ENCODE peak calls at places on chromosomes 5 and 9, in eight cellular contexts. J, D, S, C, W, X, V and F are unnamed samples.

GRCh38 chr5:119331566-119332095 is 24.2 kb upstream of the TNFAIP8 start:
- ATAC-seq in C (no peak), S (no peak), J (no peak), D (no peak), W (no peak), V (no peak), X (no peak), F (no peak)

GRCh38 chr9:24242599-24242998 is 303.1 kb downstream of the IZUMO3 start:
- ATAC-seq in C (no peak), S (no peak), W (no peak), J (no peak), X (no peak), D (no peak), V (no peak), F (no peak)

GRCh38 chr5:50922942-50923767 is 256.7 kb downstream of the PARP8 start:
- ATAC-seq in V (no peak), S (peak), W (no peak), D (peak), C (peak), X (peak), J (no peak), F (peak)

GRCh38 chr9:101462558-101462957 is 27.0 kb upstream of the ALDOB start:
- ATAC-seq in S (no peak), C (no peak), J (no peak), X (no peak), W (no peak), V (no peak), D (no peak), F (no peak)

GRCh38 chr5:82257729-82258128 is 20.4 kb downstream of the RPS23 start:
- ATAC-seq in D (no peak), V (no peak), S (no peak), X (no peak), C (no peak), W (no peak), J (no peak), F (no peak)

GRCh38 chr5:57745029-57745428 is 262.4 kb upstream of the ACTBL2 start:
- ATAC-seq in W (no peak), S (no peak), D (no peak), J (no peak), V (no peak), C (no peak), X (no peak), F (no peak)

GRCh38 chr9:79988126-79988525 is 416.4 kb downstream of the TLE4 start:
- ATAC-seq in C (no peak), W (no peak), J (no peak), D (no peak), S (no peak), V (no peak), X (no peak), F (no peak)

GRCh38 chr5:103424008-103424407 is 138.6 kb downstream of the NUDT12 start:
- ATAC-seq in X (no peak), C (no peak), W (no peak), S (no peak), J (no peak), D (no peak), V (peak), F (no peak)

GRCh38 chr5:123868267-123868666 is 356.3 kb downstream of the CSNK1G3 start:
- ATAC-seq in J (peak), X (no peak), W (no peak), C (no peak), V (no peak), D (no peak), S (no peak), F (no peak)

GRCh38 chr9:128167209-128167608 is 7.1 kb downstream of the BBLN start:
- ATAC-seq in X (no peak), D (no peak), W (no peak), J (no peak), C (no peak), V (no peak), S (no peak), F (no peak)

GRCh38 chr5:148469446-148470062 is 85.8 kb downstream of the FBXO38 start:
- ATAC-seq in V (no peak), J (peak), W (no peak), S (no peak), C (no peak), D (peak), X (no peak), F (peak)

GRCh38 chr5:53089481-53089976 is 20.0 kb downstream of the MOCS2 start:
- ATAC-seq in X (no peak), C (no peak), S (no peak), D (no peak), V (peak), W (no peak), J (no peak), F (no peak)

GRCh38 chr5:60670764-60671163 is 29.2 kb downstream of the DEPDC1B start:
- ATAC-seq in V (no peak), X (no peak), S (no peak), C (no peak), J (no peak), W (no peak), D (no peak), F (no peak)

GRCh38 chr5:32155211-32155610 is 18.9 kb downstream of the GOLPH3 start:
- ATAC-seq in X (no peak), V (peak), C (no peak), J (peak), D (no peak), S (peak), W (no peak), F (no peak)

GRCh38 chr5:77424921-77425320 is 67.2 kb downstream of the WDR41 start:
- ATAC-seq in W (no peak), S (no peak), V (no peak), C (no peak), X (no peak), D (no peak), J (no peak), F (no peak)

GRCh38 chr5:172870261-172870806 is 36.3 kb downstream of the ERGIC1 start:
- ATAC-seq in D (peak), C (no peak), V (no peak), X (peak), S (no peak), W (peak), J (no peak), F (peak)

GRCh38 chr5:14824490-14824889 is 47.1 kb downstream of the ANKH start:
- ATAC-seq in J (peak), X (no peak), V (no peak), S (no peak), C (no peak), D (no peak), W (no peak), F (no peak)

GRCh38 chr5:57776035-57776434 is 293.4 kb upstream of the ACTBL2 start:
- ATAC-seq in X (no peak), V (no peak), S (no peak), D (no peak), C (no peak), W (peak), J (peak), F (no peak)

GRCh38 chr5:5373351-5374033 is 49.0 kb upstream of the ICE1 start:
- ATAC-seq in W (no peak), D (peak), J (no peak), X (peak), C (no peak), S (no peak), V (no peak), F (peak)

GRCh38 chr9:121393318-121393717 is 23.3 kb upstream of the STOM start:
- ATAC-seq in V (no peak), X (no peak), D (no peak), W (no peak), C (no peak), J (no peak), S (no peak), F (no peak)

GRCh38 chr5:9035346-9035745 is 510.5 kb downstream of the SEMA5A start:
- ATAC-seq in X (no peak), C (no peak), J (no peak), V (no peak), D (no peak), W (no peak), S (no peak), F (no peak)

GRCh38 chr5:143720689-143721088 is 91.3 kb upstream of the HMHB1 start:
- ATAC-seq in D (no peak), S (no peak), W (peak), X (no peak), J (no peak), C (no peak), V (no peak), F (no peak)

GRCh38 chr9:98109052-98109451 is 10.0 kb downstream of the TRIM14 start:
- ATAC-seq in C (no peak), X (no peak), S (no peak), D (no peak), W (no peak), V (peak), J (no peak), F (no peak)

GRCh38 chr5:154543380-154543779 is 65.4 kb upstream of the HAND1 start:
- ATAC-seq in C (no peak), V (peak), S (no peak), X (no peak), D (no peak), W (no peak), J (no peak), F (no peak)

GRCh38 chr5:3092664-3093063 is 341.2 kb upstream of the IRX2 start:
- ATAC-seq in W (no peak), D (peak), X (no peak), C (no peak), J (no peak), V (no peak), S (no peak), F (no peak)

DNA sequence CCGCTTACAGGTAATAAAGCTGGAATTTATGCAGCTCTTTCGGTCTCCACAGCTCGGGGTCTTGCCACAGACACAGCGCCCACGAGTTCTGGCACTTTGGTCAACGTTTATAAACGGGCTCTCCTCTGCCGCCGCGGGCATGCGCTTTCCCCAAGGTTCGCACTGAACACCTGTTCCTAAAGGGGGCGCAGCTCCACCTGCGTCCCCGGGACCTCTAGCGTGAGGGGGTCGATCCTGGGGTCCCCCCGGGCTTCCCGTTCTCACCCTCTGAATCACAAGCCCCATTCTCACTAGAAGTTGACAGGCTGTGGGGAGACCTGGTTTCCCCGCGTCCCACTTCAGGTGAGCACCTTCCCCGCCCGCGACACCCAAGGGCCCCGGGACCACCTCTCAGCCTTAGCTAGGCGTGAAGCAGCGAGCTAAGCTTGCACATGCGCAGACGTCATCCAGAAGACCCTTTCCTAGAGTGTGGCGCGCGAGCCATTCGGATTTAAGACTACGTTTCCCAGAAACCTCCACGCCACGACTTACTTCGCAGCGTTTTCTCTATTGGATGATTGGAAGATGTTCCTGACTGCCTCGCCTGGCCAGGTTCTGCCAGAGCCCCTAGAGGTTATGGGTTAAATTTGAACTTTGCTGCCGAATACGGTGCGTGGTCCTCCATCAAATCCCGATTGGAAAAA is 21.3 kb upstream of the ZNF782 start:
- ATAC-seq in S (peak), J (peak), W (peak), C (peak), V (peak), X (peak), D (peak), F (no peak)
- TF ChIP-seq POLR2A in S (no peak), J (peak), W (no peak), C (no peak), V (peak), X (no peak), D (no peak), F (no peak)

GRCh38 chr9:113185271-113185670 is 34.5 kb downstream of the SLC31A2 start:
- ATAC-seq in J (no peak), V (no peak), W (no peak), D (no peak), X (no peak), S (no peak), C (no peak), F (no peak)

GRCh38 chr9:113184509-113184908 is 33.7 kb downstream of the SLC31A2 start:
- ATAC-seq in D (no peak), C (no peak), W (no peak), X (no peak), J (no peak), V (no peak), S (no peak), F (no peak)

GRCh38 chr9:113186241-113186755 is 34.8 kb downstream of the FKBP15 start:
- ATAC-seq in V (no peak), S (no peak), J (no peak), D (no peak), W (no peak), X (no peak), C (no peak), F (no peak)

GRCh38 chr9:113184089-113184488 is 33.3 kb downstream of the SLC31A2 start:
- ATAC-seq in X (no peak), D (no peak), J (no peak), S (no peak), C (no peak), V (no peak), W (no peak), F (no peak)

GRCh38 chr9:113187935-113188595 is 33.0 kb downstream of the FKBP15 start:
- ATAC-seq in C (peak), W (peak), J (peak), S (no peak), V (no peak), D (peak), X (peak), F (peak)
- H3K4me3 ChIP-seq in C (no peak), W (no peak), J (no peak), S (no peak), V (no peak), D (no peak), X (peak), F (no peak)

GRCh38 chr9:116154334-116154975 is 864 bp downstream of the PAPPA start:
- ATAC-seq in V (no peak), D (no peak), J (no peak), X (no peak), W (peak), S (peak), C (no peak), F (peak)

GRCh38 chr9:116152390-116152789 is 1.2 kb upstream of the PAPPA start:
- ATAC-seq in S (no peak), V (no peak), D (no peak), X (no peak), J (no peak), W (no peak), C (peak), F (no peak)

GRCh38 chr9:116154976-116155699 is 1.5 kb downstream of the PAPPA start:
- ATAC-seq in X (no peak), D (no peak), W (no peak), S (no peak), C (no peak), V (no peak), J (no peak), F (no peak)

GRCh38 chr9:116152941-116153764 is 438 bp upstream of the PAPPA start:
- ATAC-seq in J (no peak), X (no peak), C (no peak), V (no peak), S (no peak), W (peak), D (no peak), F (no peak)

GRCh38 chr9:116153765-116154333 is at the start of gene PAPPA:
- ATAC-seq in X (no peak), S (no peak), D (no peak), J (no peak), W (peak), V (no peak), C (no peak), F (no peak)
- TF ChIP-seq POLR2A in X (no peak), S (no peak), D (no peak), J (no peak), W (no peak), V (no peak), C (no peak), F (no peak)

GRCh38 chr5:142317673-142318261 is 7.1 kb downstream of the SPRY4 start:
- ATAC-seq in C (no peak), X (no peak), S (no peak), J (no peak), W (no peak), V (no peak), D (no peak), F (no peak)

GRCh38 chr5:142316051-142316450 is 8.8 kb downstream of the SPRY4 start:
- ATAC-seq in X (no peak), J (peak), W (no peak), C (no peak), V (no peak), S (no peak), D (peak), F (no peak)

GRCh38 chr5:142315231-142315900 is 9.5 kb downstream of the SPRY4 start:
- ATAC-seq in C (no peak), X (no peak), J (no peak), V (no peak), S (no peak), D (no peak), W (no peak), F (no peak)

GRCh38 chr5:142317173-142317572 is 7.6 kb downstream of the SPRY4 start:
- ATAC-seq in J (no peak), W (no peak), D (no peak), S (no peak), V (no peak), X (no peak), C (no peak), F (no peak)

DNA sequence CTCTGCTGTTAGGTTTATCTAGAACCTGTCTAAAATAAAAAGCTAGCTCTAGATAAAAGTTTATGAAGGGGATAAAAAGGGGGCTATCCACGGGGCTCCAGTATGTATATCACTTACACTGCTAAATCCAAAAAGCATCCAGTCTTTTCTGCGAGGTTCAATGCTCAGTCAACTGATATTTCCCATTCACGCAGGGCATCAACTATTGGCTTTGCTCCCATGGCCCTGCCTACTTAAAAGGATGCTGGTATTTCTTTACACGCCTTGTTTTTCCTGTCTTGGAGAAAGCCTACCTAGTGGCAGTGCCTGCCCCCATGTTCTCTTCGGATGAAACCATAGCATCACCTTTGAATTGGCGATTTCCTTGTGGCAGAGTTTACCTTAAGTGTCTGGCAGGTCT is 8.1 kb downstream of the SPRY4 start:
- ATAC-seq in S (no peak), D (no peak), J (no peak), X (no peak), W (no peak), C (no peak), V (no peak), F (no peak)
- H3K4me3 ChIP-seq in S (no peak), D (no peak), J (no peak), X (no peak), W (no peak), C (no peak), V (no peak), F (no peak)

DNA sequence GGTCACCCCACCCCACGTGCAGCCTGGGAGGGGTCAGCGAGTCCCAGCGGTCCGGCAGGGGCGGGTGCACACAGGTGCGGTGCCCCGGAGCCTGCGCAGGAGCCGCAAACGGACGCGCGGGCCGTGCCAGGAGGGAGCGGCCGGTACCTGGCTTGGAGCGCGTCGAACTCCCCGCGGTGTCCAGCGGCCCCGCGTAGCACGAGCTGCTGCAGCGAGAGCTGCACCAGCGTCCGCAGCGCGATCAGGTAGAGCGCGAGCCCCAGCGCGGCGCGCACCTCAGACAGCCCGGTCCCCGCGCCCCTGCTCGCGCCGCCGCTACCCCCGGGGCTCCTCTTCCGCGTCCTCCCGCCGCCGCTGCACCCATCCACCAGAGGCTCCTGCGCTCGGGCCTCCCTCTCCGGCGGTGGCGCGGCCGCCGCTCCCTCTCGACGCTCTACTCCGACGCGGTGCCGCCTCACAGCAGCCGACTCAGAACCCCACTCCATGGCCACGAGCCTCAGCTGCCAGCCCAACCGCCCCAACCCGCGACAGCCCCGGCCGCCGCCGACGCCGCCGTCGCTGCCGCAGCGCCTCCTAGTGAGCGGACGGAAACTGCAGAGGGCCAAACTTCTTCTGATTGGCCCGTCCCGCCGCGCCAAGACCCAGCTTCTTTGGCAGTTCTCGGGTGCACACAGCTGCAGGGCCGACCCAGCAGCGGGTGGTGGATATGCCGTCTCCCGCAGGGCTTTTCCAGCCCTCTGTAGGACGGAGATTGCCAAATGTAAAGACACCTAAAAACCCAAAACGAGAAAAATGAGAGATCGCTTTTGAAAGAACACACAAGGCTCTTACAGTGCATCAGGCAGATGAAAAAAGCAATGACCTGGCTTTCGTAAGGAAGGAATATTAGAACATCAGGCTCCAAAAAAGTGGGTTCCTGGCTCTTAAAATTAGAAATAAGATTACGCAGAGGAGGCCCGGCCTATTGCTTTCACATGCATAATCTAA is at the start of gene ERMP1:
- ATAC-seq in D (peak), J (peak), X (peak), V (peak), C (peak), S (peak), W (peak), F (peak)
- TF ChIP-seq POLR2A in D (peak), J (peak), X (no peak), V (peak), C (peak), S (peak), W (peak), F (peak)

DNA sequence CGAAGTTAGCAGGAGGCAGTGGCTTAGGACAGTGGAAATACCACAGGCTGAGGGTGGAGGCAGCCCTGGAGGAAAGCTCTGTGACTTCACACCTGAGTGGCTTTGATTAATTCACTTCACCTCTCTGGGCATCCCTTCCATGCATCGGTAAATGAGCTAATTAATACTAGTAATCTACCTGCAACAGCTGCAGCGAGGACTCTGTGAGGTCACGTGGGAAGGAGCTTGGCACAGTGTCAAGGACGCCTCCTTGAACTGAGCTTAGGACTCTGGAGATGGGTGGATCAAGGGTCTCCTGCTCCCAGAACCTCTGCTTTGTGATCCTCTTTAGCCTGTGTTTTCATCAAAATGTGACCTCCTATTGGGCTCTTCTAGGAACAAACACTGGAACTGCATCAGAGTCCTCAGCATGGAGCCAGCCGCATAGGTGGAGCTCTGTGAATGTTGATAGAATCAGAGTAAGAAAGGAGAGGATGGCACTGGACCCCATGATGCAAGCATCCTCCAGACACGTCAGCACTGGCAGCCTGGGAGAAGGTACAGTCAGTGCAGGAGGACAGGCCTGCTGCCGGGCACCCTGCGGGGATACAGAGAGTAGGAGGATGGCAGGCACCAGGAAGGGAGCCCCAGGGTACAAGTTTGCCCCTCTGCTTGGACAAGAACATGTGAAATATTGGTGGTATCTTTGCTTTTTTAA is 952 bp upstream of the ANGPTL2 start:
- ATAC-seq in W (no peak), X (no peak), S (no peak), C (no peak), J (peak), V (no peak), D (no peak), F (no peak)
- H3K4me3 ChIP-seq in W (no peak), X (peak), S (peak), C (no peak), J (peak), V (no peak), D (peak), F (peak)